ENCODE peak calls at places on chromosomes 7 and 10, in four cellular contexts. V is lung microvascular endothelial cell, U is caudate nucleus, J is neural crest cell. Q is an unnamed sample.

GRCh38 chr10:119680050-119680449 is 28.9 kb downstream of the BAG3 start:
- DNase-seq in V (peak), U (no peak), J (no peak), Q (peak)

GRCh38 chr10:122487231-122487765 is 25.9 kb downstream of the HTRA1 start:
- DNase-seq in U (no peak), J (no peak), V (no peak), Q (no peak)

GRCh38 chr7:32670105-32670504 is 174.8 kb downstream of the AVL9 start:
- DNase-seq in J (no peak), V (peak), U (no peak), Q (peak)

GRCh38 chr7:100568936-100569844 is 4.5 kb downstream of the SAP25 start:
- DNase-seq in U (peak), V (peak), J (peak), Q (peak)

GRCh38 chr10:32400961-32401360 is 45.0 kb upstream of the CCDC7 start:
- DNase-seq in U (no peak), V (no peak), J (no peak), Q (no peak)

GRCh38 chr10:60448246-60448645 is 58.6 kb upstream of the ANK3 start:
- DNase-seq in J (no peak), U (no peak), V (no peak), Q (no peak)

GRCh38 chr7:151138541-151138910 is 29.0 kb downstream of the GBX1 start:
- DNase-seq in V (no peak), J (no peak), U (no peak), Q (no peak)

GRCh38 chr10:73262105-73262730 is 9.8 kb upstream of the MRPS16 start:
- DNase-seq in V (no peak), J (no peak), U (no peak), Q (peak)

GRCh38 chr10:76954838-76955237 is 682.8 kb downstream of the KCNMA1 start:
- DNase-seq in U (no peak), J (no peak), V (no peak), Q (no peak)

GRCh38 chr10:23196201-23196600 is 4.1 kb downstream of the PTF1A start:
- DNase-seq in U (no peak), J (no peak), V (no peak), Q (no peak)

GRCh38 chr10:5105626-5106025 is 11.4 kb downstream of the AKR1C3 start:
- DNase-seq in J (no peak), U (no peak), V (peak), Q (no peak)

GRCh38 chr7:77425151-77426051 is 9.3 kb upstream of the GSAP start:
- DNase-seq in J (peak), U (no peak), V (no peak), Q (no peak)

GRCh38 chr7:6628045-6628444 is 9.1 kb upstream of the ZNF316 start:
- DNase-seq in U (no peak), J (no peak), V (no peak), Q (no peak)

GRCh38 chr7:2325028-2325625 is 10.9 kb upstream of the SNX8 start:
- DNase-seq in V (no peak), J (no peak), U (no peak), Q (no peak)

GRCh38 chr7:77328669-77329068 is 87.5 kb downstream of the GSAP start:
- DNase-seq in J (no peak), U (no peak), V (peak), Q (peak)

GRCh38 chr7:42972703-42973500 is 40.7 kb downstream of the MRPL32 start:
- DNase-seq in V (peak), J (no peak), U (no peak), Q (peak)

GRCh38 chr7:28347462-28347861 is 64.9 kb upstream of the CREB5 start:
- DNase-seq in U (no peak), J (no peak), V (no peak), Q (no peak)

GRCh38 chr10:118472415-118472814 is 123.0 kb downstream of the PRLHR start:
- DNase-seq in V (no peak), J (no peak), U (no peak), Q (no peak)

GRCh38 chr7:14457567-14458453 is 444.7 kb downstream of the DGKB start:
- DNase-seq in U (peak), V (peak), J (peak), Q (peak)

GRCh38 chr7:88001744-88002530 is 67.9 kb downstream of the ADAM22 start:
- DNase-seq in U (no peak), J (no peak), V (no peak), Q (no peak)

GRCh38 chr7:155493744-155494538 is 36.0 kb downstream of the EN2 start:
- DNase-seq in V (no peak), U (no peak), J (no peak), Q (no peak)

GRCh38 chr7:98867271-98867701 is 2.5 kb downstream of the TMEM130 start:
- DNase-seq in V (peak), U (no peak), J (no peak), Q (no peak)

GRCh38 chr10:73910401-73910763 is 550 bp upstream of the PLAU start:
- DNase-seq in J (no peak), U (no peak), V (no peak), Q (peak)

GRCh38 chr7:1938788-1939433 is 268.8 kb downstream of the ELFN1 start:
- DNase-seq in V (no peak), J (no peak), U (no peak), Q (no peak)

Q was measured in dermis blood vessel endothelial cell.